ENCODE peak calls at places on chromosomes 1 and 21, in seven cellular contexts. V, L, H, S, T, K and U are unnamed samples.

GRCh38 chr1:82542141-82542540 is 741.4 kb downstream of the ADGRL2 start:
- DNase-seq in V (no peak), H (no peak), S (no peak), K (no peak), T (no peak), L (no peak), U (no peak)

GRCh38 chr1:8116892-8117262 is 90.8 kb upstream of the ERRFI1 start:
- DNase-seq in H (no peak), K (peak; percentile 93), S (no peak), V (no peak), L (no peak), T (no peak), U (no peak)

GRCh38 chr1:218390625-218391024 is 45.5 kb downstream of the TGFB2 start:
- DNase-seq in H (peak; percentile 29), V (no peak), T (no peak), L (no peak), S (no peak), K (no peak), U (no peak)

GRCh38 chr1:151635479-151636072 is 23.7 kb downstream of the SNX27 start:
- DNase-seq in T (no peak), H (no peak), S (no peak), V (no peak), L (no peak), K (no peak), U (no peak)

GRCh38 chr1:210250998-210251679 is 18.5 kb downstream of the SERTAD4 start:
- DNase-seq in H (peak; percentile 93), L (no peak), T (peak; percentile 86), V (peak; percentile 15), S (no peak), K (no peak), U (no peak)

GRCh38 chr1:246107516-246108277 is 399.4 kb downstream of the SMYD3 start:
- DNase-seq in H (peak; percentile 57), K (no peak), T (no peak), V (no peak), S (no peak), L (no peak), U (no peak)

GRCh38 chr1:89274431-89274857 is 1.8 kb upstream of the GBP5 start:
- DNase-seq in K (no peak), H (no peak), V (no peak), S (no peak), T (no peak), L (no peak), U (no peak)

GRCh38 chr1:7405844-7406500 is 365.1 kb upstream of the VAMP3 start:
- DNase-seq in K (no peak), S (no peak), L (no peak), V (no peak), T (peak; percentile 29), H (peak; percentile 16), U (no peak)

GRCh38 chr1:50562106-50562505 is 138.9 kb upstream of the DMRTA2 start:
- DNase-seq in S (no peak), L (no peak), K (no peak), H (no peak), V (no peak), T (no peak), U (no peak)

GRCh38 chr1:22297999-22298398 is 153.7 kb upstream of the ZBTB40 start:
- DNase-seq in H (no peak), S (no peak), V (no peak), L (no peak), T (peak; percentile 8), K (no peak), U (no peak)

GRCh38 chr1:199404976-199405375 is 622.5 kb upstream of the NR5A2 start:
- DNase-seq in T (no peak), V (no peak), L (no peak), K (no peak), S (no peak), H (no peak), U (no peak)

GRCh38 chr1:150555198-150555970 is 6.2 kb downstream of the ADAMTSL4 start:
- DNase-seq in K (no peak), H (no peak), T (no peak), S (no peak), V (no peak), L (no peak), U (no peak)

GRCh38 chr1:56286956-56287355 is 292.4 kb downstream of the PLPP3 start:
- DNase-seq in V (no peak), K (no peak), S (no peak), H (no peak), T (no peak), L (no peak), U (no peak)

GRCh38 chr1:7744882-7745281 is 26.2 kb upstream of the VAMP3 start:
- DNase-seq in K (no peak), H (no peak), T (peak; percentile 6), V (no peak), S (no peak), L (no peak), U (no peak)

GRCh38 chr1:65141394-65141793 is 6.6 kb upstream of the AK4 start:
- DNase-seq in H (no peak), S (no peak), T (no peak), L (no peak), K (no peak), V (peak; percentile 45), U (no peak)

GRCh38 chr1:188425687-188426086 is 1596.9 kb downstream of the PLA2G4A start:
- DNase-seq in S (no peak), V (no peak), H (no peak), K (no peak), T (no peak), L (no peak), U (no peak)

GRCh38 chr1:69180358-69180757 is 387.4 kb upstream of the LRRC7 start:
- DNase-seq in K (no peak), V (no peak), S (no peak), H (no peak), T (no peak), L (no peak), U (no peak)

GRCh38 chr1:115219937-115220336 is 118.1 kb downstream of the NGF start:
- DNase-seq in K (no peak), L (no peak), T (no peak), S (no peak), V (no peak), H (no peak), U (no peak)

GRCh38 chr1:54310439-54311328 is 95.5 kb downstream of the SSBP3 start:
- DNase-seq in V (peak; percentile 4), K (peak; percentile 39), L (no peak), T (peak; percentile 86), H (peak; percentile 65), S (peak; percentile 66), U (no peak)

DNA sequence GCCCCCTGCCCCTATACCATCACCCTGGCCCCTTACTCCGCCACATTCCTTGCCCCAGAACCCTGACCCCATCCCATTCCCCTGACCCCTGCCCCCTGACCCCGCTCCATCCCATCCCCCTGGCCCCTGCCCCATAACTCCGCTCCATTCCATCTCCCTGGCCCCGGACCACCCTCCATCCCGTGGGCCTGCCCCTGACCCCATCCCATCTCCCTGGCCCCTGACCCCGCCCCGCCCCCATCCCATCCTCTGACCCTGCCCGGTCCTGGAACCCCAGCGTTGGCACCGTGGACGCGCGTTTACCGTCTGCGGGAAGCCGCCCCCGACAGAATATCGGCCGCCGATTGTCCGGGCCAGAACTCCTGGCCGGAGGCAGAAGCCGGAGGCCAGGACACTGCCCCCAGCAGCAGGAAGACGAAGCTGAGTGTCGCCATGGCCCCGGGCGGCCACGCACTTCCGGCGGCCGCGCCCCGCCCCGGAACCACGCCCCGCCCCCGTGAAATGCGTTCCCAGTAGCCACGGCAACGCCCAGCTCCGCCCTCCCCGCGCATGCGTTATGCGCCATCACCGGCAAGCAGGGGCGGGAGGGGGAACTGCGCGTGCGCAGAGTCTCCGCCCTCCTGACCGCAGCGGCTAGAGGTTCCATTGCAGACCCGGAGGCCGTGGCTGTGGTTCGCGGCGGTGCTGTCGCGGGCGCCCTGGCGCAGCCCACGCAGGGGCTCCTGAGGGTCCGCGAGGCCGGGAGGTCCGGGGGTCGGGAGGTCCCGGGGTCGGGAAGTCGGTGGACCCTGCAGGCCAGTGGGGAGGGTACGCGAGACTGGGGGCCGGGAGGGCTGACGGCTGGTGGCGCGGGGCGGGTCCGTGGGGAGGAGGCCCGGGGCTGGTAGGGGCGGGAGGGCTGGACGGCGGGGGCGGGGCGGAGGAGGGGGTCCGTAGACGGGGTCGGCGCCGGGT is at the start of gene POFUT2:
- DNase-seq in V (peak; percentile 85), K (peak; percentile 86), H (peak; percentile 99), L (peak; percentile 82), S (peak; percentile 100), T (peak; percentile 99), U (no peak)
- TF ChIP-seq SIN3A in V (no peak), K (peak; percentile 89), H (no peak), L (peak; percentile 94), S (peak; percentile 90), T (no peak), U (no peak)

GRCh38 chr1:117860906-117861610 is 68.4 kb downstream of the GDAP2 start:
- DNase-seq in T (no peak), V (no peak), L (no peak), H (no peak), S (no peak), K (no peak), U (no peak)

GRCh38 chr1:117859901-117860300 is 69.5 kb downstream of the GDAP2 start:
- DNase-seq in T (no peak), L (no peak), H (no peak), K (no peak), V (no peak), S (no peak), U (no peak)

GRCh38 chr1:117857434-117857833 is 72.0 kb downstream of the GDAP2 start:
- DNase-seq in V (no peak), S (no peak), K (peak; percentile 71), L (no peak), H (no peak), T (no peak), U (no peak)

GRCh38 chr1:117861694-117862093 is 67.7 kb downstream of the GDAP2 start:
- DNase-seq in T (no peak), V (no peak), L (no peak), K (no peak), H (no peak), S (no peak), U (no peak)
- TF ChIP-seq SIN3A in T (no peak), V (no peak), L (no peak), K (no peak), H (no peak), S (no peak), U (no peak)

GRCh38 chr1:212034516-212035122 is 738 bp downstream of the INTS7 start:
- DNase-seq in K (no peak), S (no peak), H (no peak), L (no peak), V (no peak), T (no peak), U (no peak)
- TF ChIP-seq SIN3A in K (no peak), S (no peak), H (no peak), L (no peak), V (no peak), T (no peak), U (no peak)

GRCh38 chr1:231159963-231160761 is 1.7 kb upstream of the TRIM67 start:
- DNase-seq in T (no peak), S (peak; percentile 82), K (no peak), H (no peak), L (no peak), V (no peak), U (no peak)

GRCh38 chr1:231155808-231156207 is 6.0 kb upstream of the TRIM67 start:
- DNase-seq in S (no peak), T (no peak), H (no peak), V (no peak), L (no peak), K (no peak), U (no peak)

GRCh38 chr1:231153726-231154125 is 8.1 kb upstream of the TRIM67 start:
- DNase-seq in S (no peak), V (no peak), H (no peak), K (no peak), T (no peak), L (no peak), U (no peak)

GRCh38 chr1:231159202-231159962 is 2.5 kb upstream of the TRIM67 start:
- DNase-seq in K (no peak), T (no peak), V (no peak), L (no peak), H (no peak), S (no peak), U (no peak)

GRCh38 chr1:231157311-231157710 is 4.5 kb upstream of the TRIM67 start:
- DNase-seq in K (no peak), S (no peak), L (no peak), T (no peak), H (no peak), V (no peak), U (no peak)
- TF ChIP-seq SIN3A in K (no peak), S (no peak), L (no peak), T (no peak), H (no peak), V (no peak), U (no peak)